ENCODE peak calls at places on chromosomes 3 and 15, in nine cellular contexts. T is kidney tubule cell; A is heart right ventricle; S is CD4-positive, alpha-beta memory T cell; L is activated T-cell treated with anti-CD3 and anti-CD28 coated beads, Interleukin-2, amount 50 U/mL, for 72 hours; C is amniotic stem cell; B is MV-4-11; F is left cardiac atrium; E is small intestine. Z is an unnamed sample.

GRCh38 chr3:182482692-182483091 is 310.6 kb upstream of the ATP11B start:
- DNase-seq in T (no peak), A (no peak), S (no peak), L (no peak), C (no peak), B (no peak), F (no peak), E (no peak), Z (no peak)

GRCh38 chr15:71447328-71448250 is 332.3 kb downstream of the THSD4 start:
- DNase-seq in T (peak), A (no peak), S (no peak), L (no peak), C (no peak), B (no peak), F (no peak), E (peak), Z (no peak)

GRCh38 chr15:61086001-61086400 is 143.1 kb downstream of the RORA start:
- DNase-seq in T (no peak), A (no peak), S (no peak), L (no peak), C (no peak), B (no peak), F (no peak), E (no peak), Z (no peak)

GRCh38 chr3:134064081-134064480 is 34.4 kb upstream of the SLCO2A1 start:
- DNase-seq in T (no peak), A (no peak), S (no peak), L (no peak), C (no peak), B (no peak), F (no peak), E (no peak), Z (no peak)

GRCh38 chr3:149576071-149576564 is 81.7 kb downstream of the WWTR1 start:
- DNase-seq in T (peak), A (peak), S (no peak), L (peak), C (peak), B (peak), F (peak), E (peak), Z (no peak)

GRCh38 chr3:33260104-33260503 is 17.1 kb upstream of the FBXL2 start:
- DNase-seq in T (no peak), A (no peak), S (no peak), L (no peak), C (no peak), B (no peak), F (no peak), E (no peak), Z (no peak)

GRCh38 chr3:19346734-19347133 is 198.4 kb downstream of the KCNH8 start:
- DNase-seq in T (no peak), A (no peak), S (no peak), L (no peak), C (no peak), B (no peak), F (no peak), E (no peak), Z (no peak)

GRCh38 chr3:127614928-127615592 is 13.9 kb upstream of the PODXL2 start:
- DNase-seq in T (peak), A (no peak), S (no peak), L (no peak), C (no peak), B (no peak), F (no peak), E (no peak), Z (no peak)

GRCh38 chr3:67329358-67329757 is 325.1 kb downstream of the SUCLG2 start:
- DNase-seq in T (peak), A (no peak), S (no peak), L (peak), C (no peak), B (peak), F (no peak), E (no peak), Z (no peak)

GRCh38 chr15:43776101-43776717 is 557 bp downstream of the ELL3 start:
- DNase-seq in T (no peak), A (no peak), S (peak), L (peak), C (no peak), B (peak), F (peak), E (peak), Z (peak)

GRCh38 chr3:60935709-60936108 is 315.5 kb downstream of the FHIT start:
- DNase-seq in T (peak), A (no peak), S (no peak), L (no peak), C (no peak), B (peak), F (no peak), E (no peak), Z (no peak)

GRCh38 chr15:81092559-81092902 is 41.5 kb upstream of the CFAP161 start:
- DNase-seq in T (no peak), A (peak), S (no peak), L (no peak), C (no peak), B (no peak), F (peak), E (no peak), Z (no peak)

GRCh38 chr3:120572027-120572426 is 24.1 kb upstream of the NDUFB4 start:
- DNase-seq in T (no peak), A (no peak), S (no peak), L (no peak), C (no peak), B (no peak), F (no peak), E (no peak), Z (no peak)

GRCh38 chr3:142904639-142905441 is 16.0 kb upstream of the PCOLCE2 start:
- DNase-seq in T (peak), A (no peak), S (no peak), L (no peak), C (no peak), B (peak), F (peak), E (peak), Z (peak)

GRCh38 chr3:16838561-16838960 is 46.2 kb upstream of the PLCL2 start:
- DNase-seq in T (no peak), A (no peak), S (no peak), L (no peak), C (no peak), B (no peak), F (no peak), E (peak), Z (no peak)

GRCh38 chr15:70778258-70779076 is 15.1 kb upstream of the UACA start:
- DNase-seq in T (peak), A (no peak), S (no peak), L (no peak), C (peak), B (no peak), F (no peak), E (peak), Z (no peak)

GRCh38 chr3:138457863-138458735 is 23.7 kb downstream of the ESYT3 start:
- DNase-seq in T (no peak), A (no peak), S (no peak), L (no peak), C (no peak), B (no peak), F (no peak), E (no peak), Z (no peak)

GRCh38 chr3:14507345-14507741 is 32.8 kb downstream of the GRIP2 start:
- DNase-seq in T (no peak), A (no peak), S (no peak), L (no peak), C (no peak), B (no peak), F (no peak), E (no peak), Z (no peak)

GRCh38 chr15:72174551-72175165 is 22.9 kb downstream of the GRAMD2A start:
- DNase-seq in T (no peak), A (no peak), S (no peak), L (no peak), C (no peak), B (no peak), F (no peak), E (no peak), Z (no peak)

GRCh38 chr15:46280753-46281521 is 646.1 kb downstream of the SQOR start:
- DNase-seq in T (peak), A (no peak), S (no peak), L (no peak), C (no peak), B (no peak), F (no peak), E (no peak), Z (no peak)

GRCh38 chr15:78679089-78679511 is 38.1 kb upstream of the CHRNB4 start:
- DNase-seq in T (no peak), A (no peak), S (no peak), L (no peak), C (no peak), B (no peak), F (no peak), E (no peak), Z (no peak)

GRCh38 chr3:23219117-23219516 is 16.0 kb downstream of the UBE2E2 start:
- DNase-seq in T (peak), A (no peak), S (no peak), L (no peak), C (no peak), B (peak), F (no peak), E (no peak), Z (no peak)

GRCh38 chr3:27976933-27977332 is 254.8 kb upstream of the EOMES start:
- DNase-seq in T (peak), A (no peak), S (no peak), L (no peak), C (no peak), B (peak), F (no peak), E (no peak), Z (no peak)

GRCh38 chr15:82298520-82298919 is 35.9 kb downstream of the SAXO2 start:
- DNase-seq in T (no peak), A (no peak), S (peak), L (peak), C (no peak), B (no peak), F (no peak), E (peak), Z (peak)

GRCh38 chr3:42829628-42830436 is 20.6 kb downstream of the ACKR2 start:
- DNase-seq in T (no peak), A (no peak), S (no peak), L (no peak), C (no peak), B (no peak), F (no peak), E (no peak), Z (no peak)

GRCh38 chr3:184648726-184649125 is 63.1 kb downstream of the MAGEF1 start:
- DNase-seq in T (no peak), A (no peak), S (no peak), L (no peak), C (no peak), B (no peak), F (no peak), E (no peak), Z (no peak)

GRCh38 chr3:177481329-177481728 is 284.0 kb upstream of the TBL1XR1 start:
- DNase-seq in T (no peak), A (no peak), S (no peak), L (no peak), C (no peak), B (peak), F (no peak), E (no peak), Z (no peak)

GRCh38 chr3:138338816-138339215 is 9.2 kb upstream of the NME9 start:
- DNase-seq in T (no peak), A (no peak), S (no peak), L (no peak), C (no peak), B (no peak), F (peak), E (no peak), Z (no peak)

GRCh38 chr3:165159760-165160421 is 36.3 kb downstream of the SLITRK3 start:
- DNase-seq in T (no peak), A (peak), S (no peak), L (no peak), C (no peak), B (no peak), F (peak), E (no peak), Z (no peak)

GRCh38 chr3:14879161-14879888 is 60.6 kb downstream of the FGD5 start:
- DNase-seq in T (no peak), A (no peak), S (no peak), L (peak), C (no peak), B (no peak), F (peak), E (peak), Z (no peak)

GRCh38 chr15:61660579-61660978 is 399.7 kb downstream of the VPS13C start:
- DNase-seq in T (no peak), A (no peak), S (no peak), L (no peak), C (no peak), B (no peak), F (no peak), E (no peak), Z (no peak)

GRCh38 chr3:167872941-167873340 is 137.4 kb downstream of the SERPINI1 start:
- DNase-seq in T (no peak), A (no peak), S (no peak), L (no peak), C (no peak), B (peak), F (no peak), E (no peak), Z (no peak)

GRCh38 chr15:45469027-45469426 is 53.5 kb downstream of the SLC30A4 start:
- DNase-seq in T (no peak), A (no peak), S (no peak), L (no peak), C (no peak), B (no peak), F (no peak), E (no peak), Z (no peak)

GRCh38 chr15:78000089-78000926 is 77.2 kb downstream of the TBC1D2B start:
- DNase-seq in T (peak), A (peak), S (peak), L (peak), C (no peak), B (peak), F (peak), E (peak), Z (peak)

GRCh38 chr15:27827336-27827735 is 271.8 kb downstream of the OCA2 start:
- DNase-seq in T (no peak), A (no peak), S (no peak), L (no peak), C (no peak), B (no peak), F (no peak), E (no peak), Z (no peak)

GRCh38 chr3:168951368-168951767 is 712.1 kb downstream of the MECOM start:
- DNase-seq in T (peak), A (no peak), S (no peak), L (no peak), C (no peak), B (no peak), F (no peak), E (peak), Z (no peak)

GRCh38 chr3:72143322-72143721 is 358.4 kb upstream of the PROK2 start:
- DNase-seq in T (peak), A (no peak), S (no peak), L (no peak), C (peak), B (no peak), F (no peak), E (no peak), Z (no peak)

GRCh38 chr3:183688869-183689268 is 8.7 kb upstream of the YEATS2 start:
- DNase-seq in T (no peak), A (no peak), S (no peak), L (no peak), C (no peak), B (no peak), F (no peak), E (no peak), Z (no peak)

GRCh38 chr3:180594631-180595348 is 7.2 kb upstream of the TTC14 start:
- DNase-seq in T (peak), A (no peak), S (no peak), L (no peak), C (no peak), B (peak), F (no peak), E (no peak), Z (no peak)

Z was measured in naive B cell.